ENCODE peak calls at places on chromosomes 6 and 20, in five cellular contexts. P is mammary epithelial cell, K is psoas muscle, C is IMR-90, X is fibroblast of pulmonary artery. R is an unnamed sample.

GRCh38 chr6:126268087-126268486 is 71.8 kb upstream of the CENPW start:
- DNase-seq in C (no peak), X (no peak), K (no peak), P (peak; percentile 7), R (peak; percentile 23)

GRCh38 chr6:29561618-29562181 is 2.2 kb upstream of the UBD start:
- DNase-seq in X (no peak), P (no peak), C (no peak), K (no peak), R (no peak)

GRCh38 chr6:142797159-142797558 is 147.8 kb downstream of the HIVEP2 start:
- DNase-seq in P (no peak), K (no peak), X (no peak), C (no peak), R (no peak)

GRCh38 chr6:132734694-132735236 is 20.9 kb upstream of the VNN1 start:
- DNase-seq in P (peak; percentile 26), C (peak; percentile 83), K (no peak), X (peak; percentile 89), R (peak; percentile 76)

GRCh38 chr20:57777911-57778310 is 68.1 kb upstream of the PMEPA1 start:
- DNase-seq in C (no peak), P (no peak), X (no peak), K (no peak), R (no peak)

GRCh38 chr6:44060622-44061374 is 66.5 kb downstream of the MRPL14 start:
- DNase-seq in C (no peak), K (no peak), P (no peak), X (no peak), R (no peak)

GRCh38 chr6:36962874-36963273 is 8.3 kb downstream of the PI16 start:
- DNase-seq in K (peak; percentile 83), X (peak; percentile 68), C (peak; percentile 51), P (no peak), R (peak; percentile 65)

GRCh38 chr6:111589366-111589765 is 16.3 kb downstream of the TRAF3IP2 start:
- DNase-seq in P (peak; percentile 90), X (peak; percentile 91), K (peak; percentile 65), C (peak; percentile 83), R (peak; percentile 58)

GRCh38 chr20:51027396-51027795 is 4.5 kb upstream of the KCNG1 start:
- DNase-seq in P (no peak), X (no peak), C (no peak), K (no peak), R (no peak)

GRCh38 chr6:97774973-97775372 is 492.0 kb upstream of the MMS22L start:
- DNase-seq in C (no peak), X (no peak), K (no peak), P (no peak), R (no peak)

GRCh38 chr6:8013763-8014162 is 50.4 kb downstream of the BLOC1S5 start:
- DNase-seq in C (no peak), X (no peak), K (no peak), P (no peak), R (no peak)

GRCh38 chr6:11685411-11686093 is 93.1 kb downstream of the ADTRP start:
- DNase-seq in C (peak; percentile 64), K (no peak), P (peak; percentile 89), X (peak; percentile 62), R (peak; percentile 71)

GRCh38 chr20:43934833-43935232 is 20.2 kb downstream of the TOX2 start:
- DNase-seq in K (no peak), C (no peak), P (no peak), X (no peak), R (no peak)

GRCh38 chr20:64100946-64101688 is 6.2 kb downstream of the NPBWR2 start:
- DNase-seq in X (no peak), P (no peak), K (no peak), C (no peak), R (no peak)

GRCh38 chr6:77063494-77063893 is 399.8 kb downstream of the HTR1B start:
- DNase-seq in X (no peak), P (no peak), C (no peak), K (no peak), R (no peak)

DNA sequence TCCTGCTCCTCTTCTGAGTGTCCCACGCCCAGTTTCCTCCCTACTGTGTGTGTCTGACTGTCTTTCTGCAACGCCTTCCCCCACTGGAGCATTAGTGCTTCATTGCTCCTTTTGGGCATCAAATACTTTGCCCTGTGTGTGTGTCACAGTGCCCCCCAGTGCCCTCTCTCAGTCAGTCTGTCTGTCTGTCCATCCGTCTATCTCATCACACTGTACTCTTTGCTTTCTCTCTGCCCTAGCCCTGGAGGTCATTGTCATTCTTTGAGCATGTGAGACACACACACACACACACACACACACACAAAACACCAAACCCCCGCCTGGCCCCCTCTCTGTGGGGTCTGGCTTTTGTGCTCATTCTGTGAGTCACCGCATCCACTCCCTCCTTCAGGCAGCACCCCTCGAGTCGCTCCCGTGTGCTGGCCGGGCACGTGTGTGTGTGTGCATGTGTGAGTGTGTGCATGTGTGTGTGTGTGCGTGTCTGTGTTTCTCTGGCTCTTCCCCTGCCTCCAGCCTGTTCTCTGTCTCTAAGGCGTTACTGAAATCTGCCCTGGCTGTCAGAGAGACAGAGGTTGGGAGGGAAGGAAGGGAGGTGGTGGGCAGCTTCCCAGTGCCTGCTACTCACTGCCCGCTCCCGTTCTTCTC is 72.0 kb downstream of the SRC start:
- DNase-seq in P (no peak), K (no peak), X (peak; percentile 23), C (peak; percentile 29), R (peak; percentile 19)
- TF ChIP-seq CTCF in P (no peak), K (no peak), X (no peak), C (no peak), R (no peak)

GRCh38 chr6:170159040-170159965 is 131.6 kb downstream of the DLL1 start:
- DNase-seq in X (no peak), C (no peak), P (no peak), K (peak; percentile 51), R (no peak)
- H3K4me3 ChIP-seq in X (no peak overlapping the region), C (no peak overlapping the region), P (no peak overlapping the region), K (no peak overlapping the region), R (no peak overlapping the region)

GRCh38 chr6:128074561-128074960 is 173.7 kb upstream of the THEMIS start:
- DNase-seq in C (no peak), X (no peak), K (no peak), P (no peak), R (no peak)
- TF ChIP-seq CTCF in C (no peak), X (no peak), K (no peak), P (no peak), R (no peak)

DNA sequence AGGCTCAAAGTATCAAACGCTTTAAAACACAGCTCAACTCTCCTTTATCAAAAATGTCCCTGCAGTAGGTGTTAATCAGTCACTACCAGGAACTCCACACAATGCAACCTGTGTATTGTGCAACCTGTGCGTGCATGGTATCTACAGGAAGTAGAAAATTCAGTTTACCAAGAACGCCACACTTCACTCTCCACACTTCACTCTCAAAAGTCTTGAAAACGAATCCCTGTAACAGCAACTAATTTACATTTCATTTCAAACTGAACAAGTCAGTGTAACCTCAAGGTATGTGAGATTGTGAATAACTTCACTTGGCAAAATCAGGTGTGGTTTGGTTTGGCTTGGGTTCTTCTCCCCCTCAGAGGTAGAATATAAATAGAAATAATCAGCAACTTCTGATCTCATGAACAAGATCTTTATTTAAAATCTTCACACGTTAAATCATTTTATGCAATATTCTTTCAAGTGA is 1.6 kb downstream of the RALGAPA2 start:
- DNase-seq in C (no peak), X (no peak), P (peak; percentile 52), K (no peak), R (no peak)
- H3K4me3 ChIP-seq in C (no peak overlapping the region), X (no peak overlapping the region), P (peak overlapping the region; percentile 76), K (peak overlapping the region; percentile 89), R (no peak overlapping the region)

GRCh38 chr20:6180531-6180930 is 57.7 kb upstream of the FERMT1 start:
- DNase-seq in C (no peak), X (no peak), P (no peak), K (no peak), R (no peak)

GRCh38 chr20:6178537-6178936 is 55.7 kb upstream of the FERMT1 start:
- DNase-seq in X (peak; percentile 69), P (peak; percentile 32), K (no peak), C (peak; percentile 51), R (peak; percentile 81)

GRCh38 chr20:6185268-6185667 is 62.4 kb upstream of the FERMT1 start:
- DNase-seq in P (no peak), C (no peak), X (no peak), K (no peak), R (peak; percentile 11)

GRCh38 chr20:6184086-6184485 is 61.3 kb upstream of the FERMT1 start:
- DNase-seq in X (no peak), P (no peak), C (no peak), K (no peak), R (no peak)
- TF ChIP-seq CTCF in X (peak; percentile 13), P (no peak), C (no peak), K (no peak), R (peak; percentile 29)

GRCh38 chr6:99613705-99614429 is 7.2 kb downstream of the PRDM13 start:
- DNase-seq in C (no peak), X (no peak), P (no peak), K (peak; percentile 53), R (no peak)

GRCh38 chr6:99613398-99613704 is 6.7 kb downstream of the PRDM13 start:
- DNase-seq in X (peak; percentile 35), K (peak; percentile 64), P (no peak), C (peak; percentile 18), R (peak; percentile 37)

GRCh38 chr6:99617131-99617530 is 10.5 kb downstream of the PRDM13 start:
- DNase-seq in P (no peak), C (no peak), X (no peak), K (no peak), R (no peak)

GRCh38 chr6:99612551-99613397 is 6.1 kb downstream of the PRDM13 start:
- DNase-seq in C (no peak), X (no peak), P (no peak), K (peak; percentile 32), R (no peak)

GRCh38 chr6:99614430-99615161 is 8.0 kb downstream of the PRDM13 start:
- DNase-seq in C (no peak), K (peak; percentile 48), P (no peak), X (no peak), R (no peak)
- H3K4me3 ChIP-seq in C (no peak overlapping the region), K (peak overlapping the region; percentile 69), P (no peak overlapping the region), X (no peak overlapping the region), R (no peak overlapping the region)

DNA sequence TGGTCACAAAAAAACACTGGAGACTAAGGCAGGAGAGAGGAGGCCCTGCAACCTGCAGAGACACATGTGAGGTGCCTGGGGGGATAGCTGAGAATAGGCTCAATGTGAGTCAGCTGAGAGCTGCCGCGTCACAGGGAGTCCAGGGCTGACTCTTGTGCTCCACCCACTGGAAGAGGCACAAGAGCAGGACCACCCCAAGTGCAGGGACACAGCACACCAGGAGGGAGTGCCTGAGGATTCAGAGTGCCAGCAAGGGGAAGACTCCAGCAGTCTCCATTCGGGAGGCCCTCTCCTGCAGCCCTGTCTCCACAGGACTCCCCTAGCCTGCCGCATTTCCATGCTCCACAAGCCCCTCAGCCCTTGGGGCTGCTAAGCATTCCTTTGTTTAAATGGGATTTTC is 105.5 kb downstream of the HUS1B start:
- DNase-seq in C (peak; percentile 51), K (no peak), P (peak; percentile 70), X (peak; percentile 26), R (peak; percentile 73)
- TF ChIP-seq CTCF in C (peak; percentile 9), K (no peak), P (peak; percentile 56), X (no peak), R (peak; percentile 53)

R was measured in choroid plexus epithelial cell.